ENCODE peak calls at places on chromosomes 6 and 20, in four cellular contexts. One of them, this sample, is unnamed.

GRCh38 chr20:63974402-63975200 is 4.8 kb downstream of the SAMD10 start:
- DNase-seq in A549: peak; percentile 36
- DNase-seq in HepG2: no peak
- DNase-seq in K562: no peak
- DNase-seq in this sample: no peak

GRCh38 chr20:34516874-34517542 is 786 bp downstream of the DYNLRB1 start:
- DNase-seq in A549: no peak
- DNase-seq in HepG2: no peak
- DNase-seq in K562: no peak
- DNase-seq in this sample: no peak

GRCh38 chr6:37624606-37625574 is 72.8 kb downstream of the MDGA1 start:
- DNase-seq in A549: no peak
- DNase-seq in HepG2: no peak
- DNase-seq in K562: peak; percentile 60
- DNase-seq in this sample: no peak

GRCh38 chr6:147046131-147046530 is 158.1 kb upstream of the STXBP5 start:
- DNase-seq in A549: no peak
- DNase-seq in HepG2: no peak
- DNase-seq in K562: no peak
- DNase-seq in this sample: no peak

GRCh38 chr20:24018796-24019195 is 30.2 kb upstream of the GGTLC1 start:
- DNase-seq in A549: peak; percentile 49
- DNase-seq in HepG2: no peak
- DNase-seq in K562: no peak
- DNase-seq in this sample: no peak

GRCh38 chr6:55943329-55943728 is 67.9 kb upstream of the BMP5 start:
- DNase-seq in A549: no peak
- DNase-seq in HepG2: no peak
- DNase-seq in K562: no peak
- DNase-seq in this sample: no peak

GRCh38 chr20:12966468-12967085 is 42.2 kb upstream of the SPTLC3 start:
- DNase-seq in A549: peak; percentile 61
- DNase-seq in HepG2: peak; percentile 65
- DNase-seq in K562: no peak
- DNase-seq in this sample: no peak

GRCh38 chr20:46900826-46901225 is 6.2 kb downstream of the EYA2 start:
- DNase-seq in A549: no peak
- DNase-seq in HepG2: no peak
- DNase-seq in K562: no peak
- DNase-seq in this sample: no peak

GRCh38 chr6:26553264-26553738 is 15.1 kb downstream of the HMGN4 start:
- DNase-seq in A549: peak; percentile 69
- DNase-seq in HepG2: peak; percentile 78
- DNase-seq in K562: peak; percentile 80
- DNase-seq in this sample: peak; percentile 75

GRCh38 chr6:45663181-45664180 is 285.7 kb upstream of the SUPT3H start:
- DNase-seq in A549: no peak
- DNase-seq in HepG2: no peak
- DNase-seq in K562: no peak
- DNase-seq in this sample: peak; percentile 76

GRCh38 chr6:113647158-113647889 is 209.8 kb upstream of the MARCKS start:
- DNase-seq in A549: no peak
- DNase-seq in HepG2: no peak
- DNase-seq in K562: no peak
- DNase-seq in this sample: no peak
- TF ChIP-seq HMGXB4 in A549: no peak
- TF ChIP-seq HMGXB4 in HepG2: no peak
- TF ChIP-seq HMGXB4 in K562: no peak
- TF ChIP-seq HMGXB4 in this sample: no peak

DNA sequence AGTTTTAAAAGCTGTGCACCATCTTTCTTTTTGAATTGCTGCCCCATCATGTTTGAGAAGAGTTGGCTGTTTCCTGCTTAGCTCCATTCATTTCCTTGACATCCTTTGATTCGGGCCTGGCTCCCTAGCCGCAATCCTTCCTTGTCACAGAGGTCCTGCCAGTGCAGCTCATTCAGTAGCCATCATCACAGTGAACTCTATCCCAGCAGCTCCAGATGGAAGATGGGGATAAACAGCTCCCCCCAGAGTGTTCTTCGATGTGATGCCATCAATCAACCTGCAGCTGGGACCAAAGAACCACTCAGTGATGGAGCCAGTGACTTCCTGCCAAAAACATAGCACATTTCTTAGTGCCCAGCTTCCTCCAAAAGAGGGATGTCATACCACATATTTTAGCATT is 158.8 kb downstream of the FRK start:
- DNase-seq in A549: no peak
- DNase-seq in HepG2: no peak
- DNase-seq in K562: no peak
- DNase-seq in this sample: no peak
- TF ChIP-seq MAX in A549: no peak
- TF ChIP-seq MAX in HepG2: no peak
- TF ChIP-seq MAX in K562: no peak
- TF ChIP-seq MAX in this sample: no peak

GRCh38 chr6:167756594-167756993 is 70.1 kb upstream of the AFDN start:
- DNase-seq in A549: no peak
- DNase-seq in HepG2: no peak
- DNase-seq in K562: no peak
- DNase-seq in this sample: no peak

GRCh38 chr6:167757821-167758220 is 68.9 kb upstream of the AFDN start:
- DNase-seq in A549: no peak
- DNase-seq in HepG2: no peak
- DNase-seq in K562: no peak
- DNase-seq in this sample: no peak

GRCh38 chr6:167754691-167755090 is 72.0 kb upstream of the AFDN start:
- DNase-seq in A549: no peak
- DNase-seq in HepG2: no peak
- DNase-seq in K562: no peak
- DNase-seq in this sample: no peak

GRCh38 chr6:167757291-167757690 is 69.4 kb upstream of the AFDN start:
- DNase-seq in A549: no peak
- DNase-seq in HepG2: no peak
- DNase-seq in K562: no peak
- DNase-seq in this sample: no peak

GRCh38 chr6:167755461-167755860 is 71.2 kb upstream of the AFDN start:
- DNase-seq in A549: no peak
- DNase-seq in HepG2: no peak
- DNase-seq in K562: no peak
- DNase-seq in this sample: no peak
- TF ChIP-seq HMGXB4 in A549: no peak
- TF ChIP-seq HMGXB4 in HepG2: no peak
- TF ChIP-seq HMGXB4 in K562: no peak
- TF ChIP-seq HMGXB4 in this sample: no peak

DNA sequence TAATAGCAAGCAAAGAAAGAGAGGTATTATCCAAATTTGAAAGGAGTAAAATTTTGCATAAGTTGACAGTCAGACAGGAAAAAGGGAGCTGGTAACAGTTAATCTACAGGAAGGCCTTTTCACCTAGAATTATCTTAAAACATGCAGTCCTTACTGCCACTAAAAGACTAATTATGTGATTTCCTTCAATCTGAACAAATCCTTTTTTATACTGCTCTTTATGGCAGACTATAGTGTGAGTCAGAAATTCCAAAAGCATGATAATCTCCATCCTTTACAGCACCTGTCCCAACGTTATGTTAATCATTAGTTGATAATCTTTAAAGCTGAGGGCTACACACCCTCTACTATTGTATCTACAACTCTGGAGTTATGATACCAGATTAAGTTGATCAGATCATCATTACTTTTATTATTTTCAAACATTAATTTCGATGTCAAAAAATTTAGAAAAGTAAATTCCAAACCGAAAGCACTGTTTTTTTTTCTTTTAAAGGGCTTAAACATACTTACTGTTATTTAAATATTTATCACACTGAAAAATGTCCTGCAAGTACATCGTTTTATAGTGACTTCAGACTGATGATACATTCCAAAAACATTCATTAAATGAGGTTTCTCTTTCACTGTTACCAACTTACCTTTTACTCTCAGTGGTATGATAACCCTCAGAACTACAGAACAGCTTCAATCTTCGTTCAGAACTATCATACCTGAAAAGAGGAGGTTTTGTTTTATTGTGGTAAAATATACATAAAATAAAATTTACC is 33.2 kb upstream of the AKAP7 start:
- DNase-seq in A549: peak; percentile 27
- DNase-seq in HepG2: no peak
- DNase-seq in K562: no peak
- DNase-seq in this sample: no peak
- TF ChIP-seq MAX in A549: no peak
- TF ChIP-seq MAX in HepG2: no peak
- TF ChIP-seq MAX in K562: no peak
- TF ChIP-seq MAX in this sample: no peak

DNA sequence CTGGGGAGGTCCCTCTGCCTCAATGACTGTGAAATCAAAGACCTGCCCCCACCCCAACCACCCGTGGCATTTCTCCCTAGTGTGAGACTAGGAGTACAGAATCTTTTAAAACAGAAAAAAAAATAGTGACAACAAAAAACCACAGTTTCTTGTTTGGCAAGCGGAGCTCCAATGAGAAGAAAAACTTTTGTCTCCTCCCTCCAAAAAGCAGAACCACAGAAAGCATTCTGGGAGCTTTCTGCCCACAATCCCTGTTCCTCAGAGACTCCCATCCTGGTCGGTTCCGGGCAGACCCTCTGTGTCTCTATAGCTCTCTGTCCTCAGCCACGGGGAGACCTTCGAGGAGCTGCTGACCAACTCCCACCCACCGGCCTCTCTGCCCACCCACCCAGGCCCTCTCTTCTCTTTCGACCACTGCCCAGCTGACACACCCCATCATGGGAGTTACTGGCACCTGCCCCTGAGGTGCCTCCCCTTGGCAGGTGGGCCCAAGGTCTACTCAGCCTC is 4.9 kb downstream of the PREX1 start:
- DNase-seq in A549: no peak
- DNase-seq in HepG2: no peak
- DNase-seq in K562: no peak
- DNase-seq in this sample: no peak
- TF ChIP-seq HMGXB4 in A549: no peak
- TF ChIP-seq HMGXB4 in HepG2: no peak
- TF ChIP-seq HMGXB4 in K562: no peak
- TF ChIP-seq HMGXB4 in this sample: no peak

GRCh38 chr20:57417051-57417689 is 26.0 kb downstream of the RBM38 start:
- DNase-seq in A549: no peak
- DNase-seq in HepG2: no peak
- DNase-seq in K562: no peak
- DNase-seq in this sample: no peak

GRCh38 chr20:57413990-57414389 is 22.8 kb downstream of the RBM38 start:
- DNase-seq in A549: no peak
- DNase-seq in HepG2: no peak
- DNase-seq in K562: no peak
- DNase-seq in this sample: no peak

GRCh38 chr20:57416296-57417022 is 25.3 kb downstream of the RBM38 start:
- DNase-seq in A549: no peak
- DNase-seq in HepG2: no peak
- DNase-seq in K562: no peak
- DNase-seq in this sample: no peak

GRCh38 chr20:57415791-57416190 is 24.6 kb downstream of the RBM38 start:
- DNase-seq in A549: no peak
- DNase-seq in HepG2: no peak
- DNase-seq in K562: no peak
- DNase-seq in this sample: no peak

DNA sequence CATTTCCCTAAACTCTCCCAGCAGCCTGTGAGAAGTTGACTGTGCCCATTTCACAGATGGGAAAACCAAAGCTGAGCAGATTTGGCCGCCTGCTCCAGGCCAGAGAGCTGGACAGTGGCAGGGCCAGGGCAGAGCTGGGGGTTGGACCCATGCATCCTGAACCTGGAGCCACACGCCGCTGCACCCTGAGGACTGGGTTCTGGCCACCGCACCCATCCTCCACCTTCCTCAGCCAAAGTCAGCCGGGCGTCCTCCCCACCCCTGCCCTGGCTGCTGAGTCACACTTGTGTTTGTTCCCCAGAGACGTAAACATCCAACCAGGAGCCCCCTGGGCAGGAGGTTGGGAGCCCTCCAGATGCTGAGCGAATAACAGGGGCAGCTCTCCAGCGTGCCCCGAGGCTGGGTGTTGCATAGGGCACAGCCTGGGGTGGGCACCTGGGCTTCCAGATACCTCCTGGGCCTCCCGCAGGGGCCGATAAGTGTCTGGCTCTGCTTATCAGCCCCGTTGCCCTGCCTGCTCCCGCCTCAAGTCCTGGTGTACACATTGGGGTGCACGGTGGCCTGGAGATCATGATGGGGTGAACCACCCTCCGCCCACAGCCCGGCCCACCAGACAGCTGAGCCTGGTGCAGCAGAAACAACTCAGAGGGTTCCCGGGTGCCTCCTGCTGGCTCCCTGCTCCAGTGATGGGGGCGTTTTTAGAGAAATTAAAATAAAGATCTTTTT is 23.8 kb downstream of the RBM38 start:
- DNase-seq in A549: no peak
- DNase-seq in HepG2: no peak
- DNase-seq in K562: peak; percentile 78
- DNase-seq in this sample: no peak
- TF ChIP-seq MAX in A549: no peak
- TF ChIP-seq MAX in HepG2: no peak
- TF ChIP-seq MAX in K562: no peak
- TF ChIP-seq MAX in this sample: no peak

This sample was measured in WTC11.